ENCODE peak calls at places on chromosomes 1 and 21, in nine cellular contexts. P, T, X, M, O, Z, G, V and R are unnamed samples.
A peak's percentile ranks its signal among the peaks of the same experiment; 100 is the strongest.

GRCh38 chr1:84159533-84160240 is 15.6 kb downstream of the PRKACB start:
- DNase-seq in P (no peak), T (no peak), X (no peak), M (no peak), O (no peak), Z (no peak), G (no peak), V (no peak), R (peak; percentile 69)

GRCh38 chr1:185603158-185603557 is 131.0 kb upstream of the HMCN1 start:
- DNase-seq in P (no peak), T (no peak), X (no peak), M (no peak), O (no peak), Z (no peak), G (no peak), V (no peak), R (peak; percentile 61)

GRCh38 chr1:7553042-7553690 is 217.9 kb upstream of the VAMP3 start:
- DNase-seq in P (no peak), T (peak; percentile 12), X (no peak), M (no peak), O (no peak), Z (no peak), G (no peak), V (no peak), R (no peak)

GRCh38 chr21:42507418-42507817 is 6.2 kb upstream of the SLC37A1 start:
- DNase-seq in P (no peak), T (no peak), X (no peak), M (no peak), O (no peak), Z (no peak), G (no peak), V (no peak), R (no peak)

GRCh38 chr1:116724765-116725375 is 29.4 kb upstream of the CD2 start:
- DNase-seq in P (peak; percentile 79), T (peak; percentile 61), X (peak; percentile 81), M (peak; percentile 37), O (peak; percentile 40), Z (peak; percentile 22), G (peak; percentile 40), V (peak; percentile 73), R (peak; percentile 40)

GRCh38 chr1:59015708-59016107 is 231.9 kb upstream of the JUN start:
- DNase-seq in P (no peak), T (no peak), X (no peak), M (peak; percentile 79), O (no peak), Z (no peak), G (peak; percentile 81), V (no peak), R (no peak)

GRCh38 chr21:34022557-34023335 is 50.6 kb upstream of the MRPS6 start:
- DNase-seq in P (no peak), T (no peak), X (peak; percentile 19), M (no peak), O (no peak), Z (no peak), G (no peak), V (no peak), R (peak; percentile 96)

GRCh38 chr21:33027401-33028185 is 1.9 kb downstream of the OLIG2 start:
- DNase-seq in P (no peak), T (no peak), X (no peak), M (no peak), O (no peak), Z (no peak), G (no peak), V (no peak), R (no peak)

GRCh38 chr1:223144914-223145313 is 1.9 kb upstream of the TLR5 start:
- DNase-seq in P (no peak), T (no peak), X (no peak), M (no peak), O (no peak), Z (no peak), G (no peak), V (no peak), R (no peak)

GRCh38 chr1:117635805-117636204 is 30.0 kb downstream of the TENT5C start:
- DNase-seq in P (no peak), T (no peak), X (no peak), M (no peak), O (no peak), Z (no peak), G (no peak), V (no peak), R (peak; percentile 57)

GRCh38 chr1:245822997-245823396 is 668.2 kb downstream of the KIF26B start:
- DNase-seq in P (no peak), T (no peak), X (no peak), M (peak; percentile 90), O (no peak), Z (peak; percentile 32), G (peak; percentile 94), V (no peak), R (peak; percentile 27)